ENCODE peak calls at places on chromosomes 7 and 10, in six cellular contexts. H is astrocyte of the cerebellum; C is ascending aorta; Y is MV-4-11; A is hepatic stellate cell; V is stimulated activated CD8-positive, alpha-beta memory T cell treated with anti-CD3 and anti-CD28 coated beads, Interleukin-7, amount 100 ng/mL, for 1 hour. Q is an unnamed sample.
A peak's percentile ranks its signal among the peaks of the same experiment; 100 is the strongest.

GRCh38 chr7:5557920-5558401 is 134.3 kb upstream of the TNRC18 start:
- DNase-seq in A (peak; percentile 75), Y (peak; percentile 24), H (no peak), V (no peak), C (peak; percentile 85), Q (no peak)

GRCh38 chr7:155349601-155350331 is 52.1 kb downstream of the INSIG1 start:
- DNase-seq in C (no peak), H (no peak), A (no peak), Y (no peak), V (no peak), Q (no peak)

GRCh38 chr7:93861325-93861949 is 29.1 kb downstream of the TFPI2 start:
- DNase-seq in H (no peak), V (no peak), A (no peak), Y (no peak), C (no peak), Q (no peak)

GRCh38 chr10:35780970-35781642 is 139.0 kb upstream of the FZD8 start:
- DNase-seq in Y (no peak), A (no peak), C (no peak), H (no peak), V (no peak), Q (no peak)

GRCh38 chr10:124791378-124792348 is at the start of gene EEF1AKMT2:
- DNase-seq in V (peak; percentile 63), H (peak; percentile 56), C (peak; percentile 88), A (peak; percentile 93), Y (peak; percentile 73), Q (peak; percentile 81)

GRCh38 chr7:107686816-107687387 is 26.3 kb downstream of the SLC26A4 start:
- DNase-seq in A (no peak), V (no peak), C (no peak), Y (no peak), H (no peak), Q (no peak)

GRCh38 chr10:100669616-100670015 is 75.8 kb upstream of the PAX2 start:
- DNase-seq in C (no peak), V (no peak), A (no peak), H (no peak), Y (no peak), Q (no peak)

GRCh38 chr7:19772858-19773337 is 519 bp downstream of the TMEM196 start:
- DNase-seq in H (peak; percentile 36), V (no peak), Y (no peak), C (no peak), A (no peak), Q (peak; percentile 64)

GRCh38 chr7:143882020-143882610 is 19.9 kb downstream of the TCAF1 start:
- DNase-seq in A (peak; percentile 41), V (no peak), Y (no peak), H (peak; percentile 36), C (no peak), Q (no peak)

GRCh38 chr10:32379314-32379949 is 32.5 kb upstream of the EPC1 start:
- DNase-seq in C (no peak), A (peak; percentile 30), Y (peak; percentile 55), H (peak; percentile 49), V (no peak), Q (peak; percentile 33)

GRCh38 chr10:49228677-49229076 is 40.5 kb upstream of the TMEM273 start:
- DNase-seq in Y (no peak), H (no peak), V (no peak), C (no peak), A (no peak), Q (no peak)

GRCh38 chr10:22560391-22561239 is 153.8 kb downstream of the PIP4K2A start:
- DNase-seq in H (peak; percentile 3), A (no peak), Y (peak; percentile 3), C (no peak), V (no peak), Q (no peak)

GRCh38 chr10:128147064-128147463 is 20.8 kb upstream of the MKI67 start:
- DNase-seq in C (no peak), H (no peak), V (no peak), A (no peak), Y (no peak), Q (no peak)

GRCh38 chr7:26293569-26294308 is 2.1 kb downstream of the SNX10 start:
- DNase-seq in Y (peak; percentile 71), V (peak; percentile 24), H (no peak), A (no peak), C (no peak), Q (no peak)

GRCh38 chr10:114307731-114308130 is 68.7 kb downstream of the VWA2 start:
- DNase-seq in A (no peak), H (no peak), C (no peak), V (no peak), Y (no peak), Q (no peak)

GRCh38 chr7:46853451-46853850 is 728.5 kb downstream of the TNS3 start:
- DNase-seq in V (no peak), A (no peak), C (no peak), Y (no peak), H (peak; percentile 66), Q (no peak)

GRCh38 chr10:488081-488932 is 201.2 kb downstream of the DIP2C start:
- DNase-seq in A (no peak), V (no peak), C (peak; percentile 30), H (no peak), Y (no peak), Q (no peak)

GRCh38 chr7:158705234-158705890 is 758 bp upstream of the NCAPG2 start:
- DNase-seq in C (no peak), H (no peak), A (no peak), Y (no peak), V (no peak), Q (no peak)

GRCh38 chr10:614341-614664 is 75.2 kb downstream of the DIP2C start:
- DNase-seq in A (no peak), V (no peak), Y (no peak), H (no peak), C (no peak), Q (no peak)

GRCh38 chr10:5559642-5560141 is 34.9 kb downstream of the CALML3 start:
- DNase-seq in H (peak; percentile 53), C (peak; percentile 69), Y (no peak), V (no peak), A (peak; percentile 85), Q (no peak)

GRCh38 chr10:60147025-60147424 is 240.7 kb upstream of the CCDC6 start:
- DNase-seq in Y (no peak), H (no peak), C (no peak), V (no peak), A (no peak), Q (no peak)

GRCh38 chr7:44661233-44661632 is 54.8 kb downstream of the OGDH start:
- DNase-seq in A (no peak), V (no peak), Y (no peak), H (no peak), C (no peak), Q (no peak)

GRCh38 chr7:105876964-105877601 is 684 bp upstream of the ATXN7L1 start:
- DNase-seq in A (peak; percentile 57), H (no peak), Y (no peak), V (no peak), C (peak; percentile 70), Q (peak; percentile 47)

GRCh38 chr10:93352638-93353383 is 129.3 kb downstream of the MYOF start:
- DNase-seq in A (peak; percentile 60), H (peak; percentile 22), V (no peak), C (no peak), Y (peak; percentile 22), Q (no peak)

GRCh38 chr10:123621492-123621891 is 44.7 kb upstream of the GPR26 start:
- DNase-seq in V (no peak), H (no peak), Y (no peak), C (no peak), A (no peak), Q (no peak)

GRCh38 chr7:129643545-129644170 is 32.1 kb downstream of the NRF1 start:
- DNase-seq in H (no peak), A (no peak), Y (no peak), C (no peak), V (no peak), Q (no peak)

Q was measured in NT2/D1.